ENCODE peak calls at places on chromosomes 5 and 9, in four cellular contexts. E, F, Z and W are unnamed samples.

GRCh38 chr5:38681966-38682365 is 125.5 kb upstream of the LIFR start:
- DNase-seq in E (no peak), F (no peak), Z (no peak), W (no peak)

GRCh38 chr5:57317341-57317740 is 143.5 kb downstream of the GPBP1 start:
- DNase-seq in E (no peak), F (no peak), Z (no peak), W (no peak)

GRCh38 chr5:67319935-67320725 is 123.5 kb upstream of the CD180 start:
- DNase-seq in E (no peak), F (no peak), Z (no peak), W (no peak)

GRCh38 chr9:135165756-135166519 is 78.5 kb downstream of the OLFM1 start:
- DNase-seq in E (no peak), F (no peak), Z (no peak), W (no peak)

GRCh38 chr5:154038241-154038603 is 488 bp downstream of the FAM114A2 start:
- DNase-seq in E (peak; percentile 7), F (peak; percentile 25), Z (no peak), W (no peak)

GRCh38 chr5:61245486-61245885 is 83.2 kb upstream of the SMIM15 start:
- DNase-seq in E (no peak), F (no peak), Z (peak; percentile 51), W (no peak)

GRCh38 chr5:4837489-4838058 is 302.6 kb upstream of the ADAMTS16 start:
- DNase-seq in E (no peak), F (no peak), Z (no peak), W (no peak)

GRCh38 chr5:134784946-134785620 is 26.5 kb downstream of the DDX46 start:
- DNase-seq in E (no peak), F (peak; percentile 71), Z (no peak), W (no peak)

GRCh38 chr5:176545737-176546509 is 3.2 kb upstream of the CDHR2 start:
- DNase-seq in E (no peak), F (no peak), Z (no peak), W (no peak)

GRCh38 chr5:110478899-110479298 is 247.6 kb downstream of the TMEM232 start:
- DNase-seq in E (no peak), F (peak; percentile 95), Z (peak; percentile 85), W (no peak)

GRCh38 chr5:117434266-117434665 is 859.6 kb upstream of the SEMA6A start:
- DNase-seq in E (no peak), F (no peak), Z (peak; percentile 6), W (no peak)

GRCh38 chr9:132673355-132673754 is 3.1 kb downstream of the GTF3C4 start:
- DNase-seq in E (no peak), F (peak; percentile 41), Z (peak; percentile 68), W (no peak)

GRCh38 chr5:65479527-65479926 is 2.2 kb downstream of the ADAMTS6 start:
- DNase-seq in E (no peak), F (no peak), Z (no peak), W (no peak)

GRCh38 chr9:5851445-5851844 is 18.5 kb upstream of the ERMP1 start:
- DNase-seq in E (no peak), F (no peak), Z (peak; percentile 73), W (no peak)

GRCh38 chr9:80881946-80882345 is 807.4 kb downstream of the TLE1 start:
- DNase-seq in E (no peak), F (no peak), Z (no peak), W (no peak)

GRCh38 chr5:168747987-168748777 is 169.0 kb upstream of the PANK3 start:
- DNase-seq in E (no peak), F (no peak), Z (no peak), W (no peak)

GRCh38 chr9:91491624-91492023 is 68.0 kb upstream of the NFIL3 start:
- DNase-seq in E (no peak), F (no peak), Z (no peak), W (no peak)

GRCh38 chr9:27545471-27545870 is 15.9 kb upstream of the MOB3B start:
- DNase-seq in E (no peak), F (no peak), Z (no peak), W (peak; percentile 78)

GRCh38 chr9:96884443-96884842 is 30.1 kb upstream of the ZNF782 start:
- DNase-seq in E (no peak), F (peak; percentile 51), Z (peak; percentile 44), W (no peak)

GRCh38 chr9:86598411-86599239 is 244.4 kb upstream of the TUT7 start:
- DNase-seq in E (no peak), F (no peak), Z (no peak), W (no peak)

GRCh38 chr5:124986170-124986569 is 239.7 kb upstream of the ZNF608 start:
- DNase-seq in E (no peak), F (no peak), Z (no peak), W (no peak)
- H3K4me3 ChIP-seq in E (no peak overlapping the region), F (no peak overlapping the region), Z (no peak overlapping the region), W (no peak overlapping the region)

GRCh38 chr9:124776952-124777645 is at the start of gene OLFML2A:
- DNase-seq in E (no peak), F (peak; percentile 38), Z (no peak), W (no peak)
- TF ChIP-seq CTCF in E (no peak), F (peak; percentile 39), Z (peak; percentile 10), W (peak; percentile 30)

DNA sequence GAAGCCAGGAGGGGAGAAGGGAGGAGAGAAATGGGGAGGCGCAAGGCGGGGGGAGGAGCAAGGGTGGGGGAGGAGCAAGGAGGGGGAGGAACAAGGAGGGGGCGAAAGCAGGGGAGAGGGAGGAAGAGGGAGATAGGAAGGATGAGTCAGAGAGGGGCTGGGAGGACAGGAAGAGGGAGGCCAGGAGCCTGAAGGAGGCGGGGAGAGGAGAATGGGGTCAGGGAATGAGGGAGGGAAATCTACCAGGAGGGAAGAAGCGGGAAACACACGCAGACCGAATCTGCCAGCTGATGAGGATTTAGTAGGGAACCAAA is 1.5 kb downstream of the IRX4 start:
- DNase-seq in E (no peak), F (no peak), Z (no peak), W (no peak)
- H3K4me3 ChIP-seq in E (no peak overlapping the region), F (no peak overlapping the region), Z (no peak overlapping the region), W (peak overlapping the region; percentile 75)

GRCh38 chr9:9920425-9920824 is 692.4 kb downstream of the PTPRD start:
- DNase-seq in E (no peak), F (no peak), Z (no peak), W (no peak)
- TF ChIP-seq CTCF in E (no peak), F (peak; percentile 36), Z (peak; percentile 32), W (no peak)

GRCh38 chr9:16725066-16725465 is 145.4 kb downstream of the BNC2 start:
- DNase-seq in E (no peak), F (no peak), Z (no peak), W (peak; percentile 52)

GRCh38 chr9:16728128-16728505 is 142.4 kb downstream of the BNC2 start:
- DNase-seq in E (no peak), F (no peak), Z (peak; percentile 34), W (no peak)

GRCh38 chr9:16727452-16728127 is 142.9 kb downstream of the BNC2 start:
- DNase-seq in E (no peak), F (peak; percentile 57), Z (peak; percentile 56), W (no peak)

GRCh38 chr9:16726718-16727451 is 143.6 kb downstream of the BNC2 start:
- DNase-seq in E (peak; percentile 47), F (peak; percentile 90), Z (peak; percentile 91), W (no peak)

GRCh38 chr9:16726023-16726422 is 144.4 kb downstream of the BNC2 start:
- DNase-seq in E (no peak), F (peak; percentile 75), Z (peak; percentile 86), W (no peak)
- H3K4me3 ChIP-seq in E (peak overlapping the region; percentile 61), F (peak overlapping the region; percentile 59), Z (peak overlapping the region; percentile 66), W (no peak overlapping the region)

DNA sequence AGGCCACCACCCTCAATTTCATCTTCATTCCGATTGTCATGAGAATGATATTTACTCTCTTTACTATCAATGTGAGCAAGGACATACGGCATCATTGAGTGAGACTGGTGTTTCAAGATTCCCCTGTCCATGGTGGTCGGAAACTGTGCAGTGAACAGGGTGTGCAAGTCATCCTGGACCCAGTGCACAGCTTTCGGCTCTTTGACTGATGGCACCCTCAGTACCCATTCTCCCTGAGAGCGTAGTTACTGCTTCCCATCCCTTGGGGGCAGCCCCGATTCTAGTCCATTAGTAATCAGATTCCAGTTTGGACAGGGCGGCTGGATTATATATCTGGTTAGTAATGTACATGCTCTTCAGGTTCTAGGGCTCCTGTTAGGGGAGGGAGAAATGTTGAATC is 61.7 kb upstream of the SUB1 start:
- DNase-seq in E (no peak), F (no peak), Z (no peak), W (no peak)
- TF ChIP-seq CTCF in E (no peak), F (no peak), Z (peak; percentile 10), W (peak; percentile 6)

DNA sequence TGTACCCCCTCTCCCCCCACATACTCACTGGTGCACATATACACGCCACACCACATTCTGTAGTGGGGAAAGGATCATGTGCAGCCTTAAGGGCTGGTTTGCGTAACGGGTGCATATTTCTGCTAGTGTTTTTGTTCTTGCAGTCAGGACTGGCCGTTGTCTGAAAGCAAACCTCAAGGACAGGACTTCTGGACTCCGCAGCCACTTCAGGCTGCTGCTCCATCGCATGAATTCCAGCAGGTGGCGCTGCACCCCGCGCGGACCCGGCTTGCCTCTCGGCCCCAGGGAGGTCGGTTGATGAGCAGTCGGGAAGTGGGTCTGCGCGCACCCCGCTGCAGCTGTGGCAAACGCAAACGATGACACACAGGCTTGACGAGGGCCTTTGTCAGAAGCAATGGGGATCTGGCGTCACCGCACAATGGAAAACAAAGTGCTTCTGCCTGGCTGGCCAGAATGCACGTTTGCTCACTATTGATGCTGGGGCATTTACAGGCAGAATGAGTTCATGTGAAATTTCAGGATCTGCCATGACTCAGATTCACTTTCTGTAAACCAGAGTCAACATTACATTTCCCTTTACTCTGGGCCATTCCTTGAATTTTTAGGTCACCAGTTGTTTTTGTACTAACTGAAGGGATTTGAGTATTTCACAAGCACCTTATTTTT is 36.3 kb upstream of the GLRX start:
- DNase-seq in E (peak; percentile 85), F (peak; percentile 99), Z (peak; percentile 99), W (peak; percentile 48)
- H3K4me3 ChIP-seq in E (peak overlapping the region; percentile 26), F (peak overlapping the region; percentile 20), Z (peak overlapping the region; percentile 45), W (no peak overlapping the region)

DNA sequence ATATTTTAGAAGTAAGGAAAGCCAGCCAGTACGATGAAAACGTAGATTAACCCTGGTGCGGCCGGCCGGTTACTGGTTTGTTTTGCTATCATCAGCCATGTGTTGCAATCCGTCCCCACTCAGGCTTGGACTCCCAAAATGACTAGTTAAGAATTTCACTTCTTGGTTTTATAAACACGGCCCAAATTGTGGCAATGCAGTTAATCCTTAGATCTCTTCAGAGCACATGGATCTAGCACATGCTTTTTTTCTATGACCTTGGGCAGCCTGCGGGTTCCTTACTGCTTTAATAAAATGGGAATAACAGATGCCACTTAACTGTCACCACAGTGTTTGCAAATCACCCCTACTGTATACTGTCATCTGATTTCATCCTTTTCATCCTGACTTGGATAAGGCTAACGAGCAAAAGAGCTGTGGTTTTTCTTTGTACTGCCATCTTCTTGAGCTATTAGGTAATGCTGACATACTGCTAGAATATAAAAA is 1.5 kb downstream of the NDFIP1 start:
- DNase-seq in E (no peak), F (peak; percentile 25), Z (peak; percentile 72), W (no peak)
- TF ChIP-seq CTCF in E (no peak), F (no peak), Z (peak; percentile 19), W (no peak)